ENCODE peak calls at places on chromosomes 12 and 14, in five cellular contexts. A is stimulated activated CD4-positive, alpha-beta T cell treated with anti-CD3 and anti-CD28 coated beads, Interleukin-4, amount 100 ng/mL, for 4 hours; Q is WERI-Rb-1; O is choroid plexus epithelial cell; F is AG09319. K is an unnamed sample.

GRCh38 chr14:39005044-39005736 is 97.8 kb downstream of the SEC23A start:
- DNase-seq in F (no peak), Q (no peak), O (peak; percentile 38), A (no peak), K (no peak)

GRCh38 chr12:125053821-125054220 is 11.4 kb upstream of the AACS start:
- DNase-seq in O (peak; percentile 26), F (no peak), Q (no peak), A (no peak), K (no peak)

GRCh38 chr12:52946334-52946733 is 2.6 kb upstream of the KRT18 start:
- DNase-seq in A (no peak), O (peak; percentile 45), Q (no peak), F (no peak), K (no peak)

GRCh38 chr12:120249266-120249874 is 16.2 kb downstream of the PXN start:
- DNase-seq in Q (no peak), A (no peak), F (no peak), O (no peak), K (no peak)

GRCh38 chr14:35028435-35028834 is 17.6 kb upstream of the FAM177A1 start:
- DNase-seq in O (no peak), F (no peak), A (no peak), Q (no peak), K (no peak)

GRCh38 chr12:24754690-24755638 is 193.9 kb downstream of the BCAT1 start:
- DNase-seq in Q (no peak), A (no peak), O (peak; percentile 92), F (peak; percentile 27), K (no peak)

GRCh38 chr12:104010121-104010520 is 39.9 kb downstream of the GLT8D2 start:
- DNase-seq in A (no peak), Q (no peak), F (no peak), O (no peak), K (no peak)

GRCh38 chr12:9113987-9114309 is 1.8 kb downstream of the A2M start:
- DNase-seq in O (no peak), Q (no peak), A (no peak), F (no peak), K (no peak)

GRCh38 chr12:32116897-32117296 is 10.2 kb downstream of the BICD1 start:
- DNase-seq in O (peak; percentile 43), F (no peak), A (no peak), Q (no peak), K (no peak)

GRCh38 chr14:73789996-73790581 is 61.5 kb upstream of the PTGR2 start:
- DNase-seq in A (no peak), Q (no peak), F (peak; percentile 81), O (peak; percentile 97), K (no peak)

GRCh38 chr14:85634205-85634604 is 104.3 kb downstream of the FLRT2 start:
- DNase-seq in A (no peak), F (peak; percentile 5), O (no peak), Q (no peak), K (no peak)

GRCh38 chr12:29782285-29782820 is 1.4 kb downstream of the TMTC1 start:
- DNase-seq in Q (no peak), A (no peak), O (peak; percentile 85), F (peak; percentile 56), K (no peak)

GRCh38 chr12:42704340-42704739 is 114.8 kb upstream of the PRICKLE1 start:
- DNase-seq in O (no peak), F (no peak), Q (no peak), A (no peak), K (no peak)

GRCh38 chr14:52446355-52446754 is 106.0 kb downstream of the TXNDC16 start:
- DNase-seq in O (no peak), A (no peak), F (no peak), Q (no peak), K (no peak)

K was measured in activated CD4-positive, CD25-positive, alpha-beta regulatory T cell treated with anti-CD3 and anti-CD28 coated beads, Interleukin-2, amount 50 U/mL, for 72 hours.